ENCODE peak calls at places on chromosomes 4 and X, in six cellular contexts. U, Q, V, Y, R and D are unnamed samples.

GRCh38 chr4:83340692-83341343 is 6.2 kb upstream of the HPSE start:
- DNase-seq in U (no peak), Q (no peak), V (no peak), Y (no peak), R (no peak), D (no peak)

GRCh38 chrX:17459008-17459407 is 84.0 kb downstream of the NHS start:
- DNase-seq in U (no peak), Q (peak; percentile 15), V (no peak), Y (no peak), R (peak; percentile 84), D (peak; percentile 44)

GRCh38 chr4:10013722-10014121 is 7.6 kb downstream of the SLC2A9 start:
- DNase-seq in U (no peak), Q (peak; percentile 47), V (no peak), Y (no peak), R (peak; percentile 73), D (peak; percentile 17)

GRCh38 chr4:152500798-152501434 is 35.0 kb downstream of the FBXW7 start:
- DNase-seq in U (peak; percentile 13), Q (no peak), V (no peak), Y (peak; percentile 68), R (peak; percentile 59), D (peak; percentile 47)

GRCh38 chrX:27451324-27451723 is 11.8 kb downstream of the PPP4R3C start:
- DNase-seq in U (no peak), Q (no peak), V (no peak), Y (no peak), R (no peak), D (no peak)

GRCh38 chr4:183798921-183799307 is 106.2 kb upstream of the STOX2 start:
- DNase-seq in U (no peak), Q (no peak), V (no peak), Y (no peak), R (no peak), D (no peak)

GRCh38 chrX:135923353-135923752 is 29.8 kb downstream of the SAGE1 start:
- DNase-seq in U (no peak), Q (no peak), V (no peak), Y (no peak), R (peak; percentile 2), D (no peak)

GRCh38 chr4:121195649-121196048 is 31.5 kb upstream of the TNIP3 start:
- DNase-seq in U (no peak), Q (no peak), V (no peak), Y (no peak), R (no peak), D (no peak)

GRCh38 chr4:80705311-80705710 is 325.2 kb upstream of the BMP3 start:
- DNase-seq in U (no peak), Q (no peak), V (no peak), Y (no peak), R (no peak), D (no peak)

GRCh38 chrX:72635930-72636329 is 63.3 kb upstream of the HDAC8 start:
- DNase-seq in U (no peak), Q (no peak), V (no peak), Y (no peak), R (no peak), D (no peak)

GRCh38 chrX:6778547-6779231 is 243.8 kb upstream of the VCX3A start:
- DNase-seq in U (no peak), Q (no peak), V (peak; percentile 17), Y (no peak), R (no peak), D (no peak)

GRCh38 chrX:20373063-20373462 is 106.4 kb upstream of the RPS6KA3 start:
- DNase-seq in U (no peak), Q (no peak), V (no peak), Y (no peak), R (no peak), D (no peak)

GRCh38 chrX:53262918-53263394 is 18.4 kb downstream of the IQSEC2 start:
- DNase-seq in U (no peak), Q (no peak), V (no peak), Y (no peak), R (no peak), D (peak; percentile 8)

GRCh38 chr4:139524062-139524631 is 31.9 kb downstream of the SETD7 start:
- DNase-seq in U (no peak), Q (no peak), V (no peak), Y (no peak), R (no peak), D (no peak)

GRCh38 chr4:89217594-89217993 is 90.0 kb downstream of the GPRIN3 start:
- DNase-seq in U (no peak), Q (no peak), V (no peak), Y (no peak), R (no peak), D (no peak)

GRCh38 chr4:2259036-2259540 is 2.8 kb downstream of the MXD4 start:
- DNase-seq in U (no peak), Q (peak; percentile 15), V (no peak), Y (no peak), R (no peak), D (no peak)

GRCh38 chr4:154506253-154506652 is 14.7 kb upstream of the DCHS2 start:
- DNase-seq in U (no peak), Q (no peak), V (no peak), Y (peak; percentile 37), R (peak; percentile 39), D (no peak)

GRCh38 chrX:55039471-55039870 is 8.7 kb upstream of the ALAS2 start:
- DNase-seq in U (no peak), Q (no peak), V (no peak), Y (no peak), R (no peak), D (no peak)

GRCh38 chrX:46573896-46574336 is 351 bp downstream of the CHST7 start:
- DNase-seq in U (peak; percentile 49), Q (peak; percentile 44), V (no peak), Y (peak; percentile 59), R (peak; percentile 70), D (peak; percentile 21)

GRCh38 chr4:106264331-106264728 is 51.7 kb downstream of the TBCK start:
- DNase-seq in U (no peak), Q (no peak), V (no peak), Y (no peak), R (no peak), D (no peak)

GRCh38 chrX:108361316-108361715 is 76.9 kb downstream of the COL4A6 start:
- DNase-seq in U (no peak), Q (no peak), V (no peak), Y (no peak), R (no peak), D (no peak)

GRCh38 chrX:20947411-20947912 is 426.8 kb upstream of the CNKSR2 start:
- DNase-seq in U (no peak), Q (no peak), V (no peak), Y (no peak), R (no peak), D (no peak)

GRCh38 chrX:2664497-2664896 is 26.6 kb upstream of the CD99 start:
- DNase-seq in U (no peak), Q (peak; percentile 54), V (no peak), Y (no peak), R (no peak), D (no peak)

GRCh38 chr4:156773648-156774357 is 197.8 kb downstream of the PDGFC start:
- DNase-seq in U (no peak), Q (no peak), V (no peak), Y (no peak), R (no peak), D (no peak)

GRCh38 chr4:98148856-98149255 is 5.6 kb upstream of the STPG2 start:
- DNase-seq in U (no peak), Q (no peak), V (no peak), Y (no peak), R (no peak), D (peak; percentile 39)

GRCh38 chrX:65406532-65406931 is 128.1 kb downstream of the LAS1L start:
- DNase-seq in U (no peak), Q (no peak), V (no peak), Y (peak; percentile 20), R (no peak), D (no peak)